ENCODE peak calls at places on chromosomes 3 and 15, in four cellular contexts. S is left lung, M is tibial nerve, A is tibial artery. L is an unnamed sample.

GRCh38 chr3:11774296-11774877 is 72.3 kb downstream of the TAMM41 start:
- DNase-seq in S (peak; percentile 38), M (no peak), A (no peak), L (no peak)

GRCh38 chr3:196504556-196504955 is 988 bp upstream of the RNF168 start:
- DNase-seq in S (no peak), M (no peak), A (no peak), L (no peak)

GRCh38 chr15:43268111-43269105 is 1.7 kb upstream of the TGM5 start:
- DNase-seq in S (no peak), M (no peak), A (no peak), L (no peak)

GRCh38 chr3:71584216-71585061 is 911 bp upstream of the FOXP1 start:
- DNase-seq in S (peak; percentile 62), M (peak; percentile 25), A (peak; percentile 45), L (peak; percentile 83)

GRCh38 chr3:141828487-141829284 is 47.8 kb upstream of the ATP1B3 start:
- DNase-seq in S (peak; percentile 63), M (no peak), A (peak; percentile 30), L (no peak)

GRCh38 chr15:79878078-79878705 is 18.6 kb downstream of the MTHFS start:
- DNase-seq in S (no peak), M (no peak), A (no peak), L (no peak)

GRCh38 chr3:62318365-62318751 is 55.0 kb downstream of the FEZF2 start:
- DNase-seq in S (no peak), M (no peak), A (no peak), L (no peak)

GRCh38 chr15:33109345-33109744 is 85.2 kb downstream of the FMN1 start:
- DNase-seq in S (no peak), M (no peak), A (no peak), L (no peak)

GRCh38 chr15:40594429-40594836 is 384 bp downstream of the KNL1 start:
- DNase-seq in S (peak; percentile 67), M (no peak), A (peak; percentile 37), L (peak; percentile 63)

GRCh38 chr15:48897144-48897814 is 19.3 kb downstream of the EID1 start:
- DNase-seq in S (no peak), M (no peak), A (no peak), L (no peak)

GRCh38 chr15:82966671-82967071 is 14.2 kb upstream of the HOMER2 start:
- DNase-seq in S (no peak), M (no peak), A (no peak), L (no peak)

GRCh38 chr15:88912500-88912921 is 668 bp downstream of the MFGE8 start:
- DNase-seq in S (no peak), M (no peak), A (no peak), L (no peak)
- H3K27ac ChIP-seq in S (peak overlapping the region; percentile 69), M (peak overlapping the region; percentile 88), A (peak overlapping the region; percentile 87), L (peak overlapping the region; percentile 80)

GRCh38 chr3:150745832-150746231 is 17.1 kb downstream of the SIAH2 start:
- DNase-seq in S (no peak), M (no peak), A (no peak), L (no peak)
- H3K4me1 ChIP-seq in S (peaks cover 8% of the 10 kb centered on the region), M (no peaks in the 10 kb centered on the region), A (no peaks in the 10 kb centered on the region), L (peaks cover 7% of the 10 kb centered on the region)

GRCh38 chr15:89379423-89379735 is 44.8 kb upstream of the POLG start:
- DNase-seq in S (no peak), M (no peak), A (no peak), L (peak; percentile 50)
- H3K27ac ChIP-seq in S (no peak overlapping the region), M (no peak overlapping the region), A (no peak overlapping the region), L (no peak overlapping the region)

GRCh38 chr3:30661107-30661873 is 54.9 kb downstream of the TGFBR2 start:
- DNase-seq in S (no peak), M (no peak), A (no peak), L (no peak)

GRCh38 chr3:30660128-30660525 is 53.7 kb downstream of the TGFBR2 start:
- DNase-seq in S (no peak), M (no peak), A (no peak), L (no peak)

GRCh38 chr3:30659270-30660127 is 53.1 kb downstream of the TGFBR2 start:
- DNase-seq in S (no peak), M (no peak), A (no peak), L (no peak)

GRCh38 chr3:30658328-30659052 is 52.1 kb downstream of the TGFBR2 start:
- DNase-seq in S (no peak), M (no peak), A (no peak), L (no peak)

GRCh38 chr3:30660656-30661055 is 54.3 kb downstream of the TGFBR2 start:
- DNase-seq in S (no peak), M (no peak), A (no peak), L (no peak)
- H3K4me1 ChIP-seq in S (peaks cover 38% of the 10 kb centered on the region), M (peaks cover under 1% of the 10 kb centered on the region), A (no peaks in the 10 kb centered on the region), L (peaks cover 21% of the 10 kb centered on the region)

DNA sequence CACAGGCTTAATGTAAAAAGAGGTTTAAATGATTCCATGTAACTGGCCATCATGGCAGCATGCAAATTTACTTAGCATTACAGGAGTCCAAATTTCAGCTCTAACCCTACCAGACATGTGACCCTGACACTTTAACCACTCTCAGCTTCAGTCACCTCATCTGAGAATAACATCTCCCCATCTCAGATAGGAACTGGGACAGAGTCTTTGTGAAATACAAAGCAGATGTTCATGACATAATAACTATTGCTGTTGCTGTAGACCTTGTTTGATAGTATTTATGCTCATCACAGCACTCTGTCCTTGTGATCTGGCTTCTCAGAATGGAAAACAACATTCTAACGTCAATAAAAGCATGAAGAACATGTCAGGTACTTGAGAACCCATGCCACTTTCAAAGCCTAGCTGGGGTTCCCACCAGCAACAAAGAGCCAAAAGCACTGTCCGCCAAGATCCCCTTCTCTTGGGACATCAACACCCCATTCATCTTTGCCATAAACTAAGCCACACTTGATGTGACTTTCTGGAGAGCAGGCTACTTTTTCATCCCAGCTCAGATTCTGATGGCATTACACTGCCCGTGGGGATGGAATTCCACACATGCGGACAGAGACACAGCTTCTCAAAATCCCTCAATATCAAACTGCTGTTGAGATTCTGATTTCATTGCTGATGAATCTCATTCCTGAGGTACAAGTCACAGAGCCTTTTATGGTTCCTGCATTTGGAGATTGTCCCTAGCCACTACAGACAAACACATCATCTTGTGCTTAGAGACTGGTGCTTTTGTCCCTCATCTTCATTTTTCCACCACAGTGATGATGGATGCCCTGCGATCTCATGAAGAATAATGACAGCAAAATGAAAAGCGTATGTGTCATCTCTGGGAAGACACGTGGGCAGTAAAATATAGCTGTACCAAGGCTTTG is 202.7 kb downstream of the TNIK start:
- DNase-seq in S (no peak), M (no peak), A (no peak), L (no peak)
- H3K27ac ChIP-seq in S (no peak overlapping the region), M (no peak overlapping the region), A (no peak overlapping the region), L (no peak overlapping the region)

DNA sequence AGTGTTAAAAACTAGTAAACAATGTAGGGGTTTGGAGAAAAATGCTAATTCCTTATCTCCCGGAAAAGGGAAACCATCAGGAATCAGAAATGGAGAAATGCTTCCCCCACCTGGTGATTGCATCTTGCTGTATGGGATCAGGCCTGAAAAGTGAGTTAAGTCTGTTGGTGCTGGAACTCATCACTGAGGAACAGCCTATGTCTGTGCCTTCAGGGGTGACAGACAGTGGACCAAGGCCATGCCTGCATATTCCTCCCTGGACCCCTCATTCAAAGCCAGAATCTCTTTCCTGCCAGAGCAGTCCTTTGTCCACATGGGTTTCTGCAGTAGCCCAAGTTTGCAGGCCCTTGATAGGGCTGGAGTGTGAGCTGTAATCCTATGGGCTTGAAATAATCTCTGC is 160.8 kb upstream of the CTDSPL start:
- DNase-seq in S (no peak), M (no peak), A (no peak), L (no peak)
- H3K4me1 ChIP-seq in S (peaks cover 13% of the 10 kb centered on the region), M (no peaks in the 10 kb centered on the region), A (no peaks in the 10 kb centered on the region), L (no peaks in the 10 kb centered on the region)

GRCh38 chr15:58597943-58598828 is 151.3 kb downstream of the ADAM10 start:
- DNase-seq in S (no peak), M (no peak), A (no peak), L (no peak)

GRCh38 chr15:58593870-58594269 is 155.6 kb downstream of the ADAM10 start:
- DNase-seq in S (no peak), M (no peak), A (no peak), L (no peak)

GRCh38 chr15:58598829-58599210 is 150.7 kb downstream of the ADAM10 start:
- DNase-seq in S (no peak), M (no peak), A (no peak), L (no peak)

GRCh38 chr15:58594898-58595297 is 154.6 kb downstream of the ADAM10 start:
- DNase-seq in S (no peak), M (no peak), A (no peak), L (no peak)

DNA sequence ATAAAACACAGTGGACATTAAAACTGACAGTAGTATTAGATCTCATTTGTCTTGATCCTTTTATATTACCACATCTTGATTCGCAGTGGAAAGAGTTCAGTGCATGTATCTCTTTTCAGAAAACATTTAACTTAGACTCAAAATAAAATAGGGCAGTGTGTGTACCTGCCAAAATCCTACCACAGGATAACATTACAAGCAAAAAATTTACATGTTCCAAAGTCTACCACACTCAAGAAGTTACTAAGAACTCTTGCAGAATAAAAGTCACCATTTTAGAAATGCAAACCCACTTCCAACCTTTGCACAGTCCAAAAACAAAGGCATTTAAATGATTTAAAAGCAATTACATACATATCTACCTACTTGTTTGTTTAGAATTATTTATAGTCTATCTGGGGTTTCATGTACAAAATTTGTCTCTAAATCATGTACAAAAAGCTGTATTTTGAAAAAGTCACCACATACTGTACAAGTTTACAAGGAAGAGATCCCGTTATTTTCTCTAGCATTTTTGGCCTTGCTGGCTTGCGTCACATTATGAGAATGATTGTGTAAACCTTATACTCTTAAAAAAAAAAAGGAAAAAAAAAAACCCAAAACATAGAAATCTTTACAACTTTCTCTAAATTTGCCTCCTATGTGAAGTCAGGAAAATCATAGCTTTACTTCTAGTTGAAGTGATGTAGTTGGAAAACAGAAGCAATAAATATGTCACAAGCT is 153.8 kb downstream of the ADAM10 start:
- DNase-seq in S (no peak), M (no peak), A (no peak), L (no peak)
- H3K27ac ChIP-seq in S (no peak overlapping the region), M (no peak overlapping the region), A (no peak overlapping the region), L (no peak overlapping the region)

GRCh38 chr3:134364936-134365765 is 9.1 kb downstream of the AMOTL2 start:
- DNase-seq in S (no peak), M (no peak), A (peak; percentile 23), L (peak; percentile 63)
- H3K4me1 ChIP-seq in S (peaks cover 56% of the 10 kb centered on the region), M (peaks cover 32% of the 10 kb centered on the region), A (peaks cover 9% of the 10 kb centered on the region), L (no peaks in the 10 kb centered on the region)

GRCh38 chr3:112687621-112688020 is 46.7 kb upstream of the CCDC80 start:
- DNase-seq in S (no peak), M (no peak), A (no peak), L (no peak)
- H3K27ac ChIP-seq in S (no peak overlapping the region), M (no peak overlapping the region), A (no peak overlapping the region), L (no peak overlapping the region)